ENCODE peak calls at places on chromosomes 2 and 18, in five cellular contexts. G, S, M, L and N are unnamed samples.

GRCh38 chr2:134917958-134918517 is 584 bp upstream of the CCNT2 start:
- DNase-seq in G (no peak), S (no peak), M (no peak), L (peak), N (no peak)

GRCh38 chr2:33525666-33526065 is 49.2 kb downstream of the RASGRP3 start:
- DNase-seq in G (no peak), S (no peak), M (no peak), L (no peak), N (no peak)

GRCh38 chr2:15668611-15669305 is 77.1 kb downstream of the DDX1 start:
- DNase-seq in G (peak), S (no peak), M (peak), L (peak), N (peak)

GRCh38 chr2:36058953-36059352 is 296.6 kb upstream of the CRIM1 start:
- DNase-seq in G (no peak), S (no peak), M (no peak), L (peak), N (no peak)

GRCh38 chr2:189370719-189371118 is 70.6 kb upstream of the WDR75 start:
- DNase-seq in G (no peak), S (no peak), M (peak), L (peak), N (peak)

GRCh38 chr2:233422050-233422639 is 67.9 kb downstream of the DGKD start:
- DNase-seq in G (peak), S (no peak), M (peak), L (no peak), N (no peak)

GRCh38 chr2:96788393-96789244 is 27.4 kb upstream of the CNNM3 start:
- DNase-seq in G (peak), S (no peak), M (peak), L (no peak), N (peak)

GRCh38 chr18:33579868-33580205 is 1.8 kb downstream of the ASXL3 start:
- DNase-seq in G (no peak), S (no peak), M (no peak), L (no peak), N (no peak)

GRCh38 chr2:238449909-238450417 is 23.2 kb downstream of the ASB1 start:
- DNase-seq in G (peak), S (no peak), M (peak), L (no peak), N (no peak)

GRCh38 chr2:216632321-216632951 is 784 bp upstream of the IGFBP2 start:
- DNase-seq in G (no peak), S (no peak), M (no peak), L (no peak), N (no peak)

GRCh38 chr2:25257931-25258771 is 83.6 kb downstream of the DNMT3A start:
- DNase-seq in G (no peak), S (no peak), M (no peak), L (no peak), N (no peak)

GRCh38 chr2:11784747-11785610 is 38.5 kb downstream of the LPIN1 start:
- DNase-seq in G (peak), S (no peak), M (peak), L (peak), N (peak)

GRCh38 chr2:14074691-14075090 is 557.8 kb upstream of the LRATD1 start:
- DNase-seq in G (no peak), S (no peak), M (no peak), L (no peak), N (no peak)

GRCh38 chr18:2656237-2657042 is 914 bp downstream of the SMCHD1 start:
- DNase-seq in G (peak), S (no peak), M (peak), L (peak), N (no peak)

GRCh38 chr2:55311444-55311870 is 42.4 kb upstream of the MTIF2 start:
- DNase-seq in G (no peak), S (no peak), M (peak), L (peak), N (peak)

GRCh38 chr18:28267878-28268625 is 91.1 kb upstream of the CDH2 start:
- DNase-seq in G (no peak), S (no peak), M (peak), L (peak), N (peak)

GRCh38 chr18:30280861-30281470 is 761.6 kb downstream of the DSC3 start:
- DNase-seq in G (peak), S (peak), M (peak), L (peak), N (peak)

GRCh38 chr2:209613941-209614340 is 157.7 kb upstream of the UNC80 start:
- DNase-seq in G (no peak), S (no peak), M (no peak), L (no peak), N (no peak)

GRCh38 chr2:232369126-232369955 is 9.2 kb upstream of the ALPP start:
- DNase-seq in G (peak), S (no peak), M (no peak), L (no peak), N (no peak)

GRCh38 chr2:232367016-232367415 is 11.5 kb upstream of the ALPP start:
- DNase-seq in G (no peak), S (no peak), M (no peak), L (no peak), N (no peak)

GRCh38 chr2:232368311-232368731 is 10.2 kb upstream of the ALPP start:
- DNase-seq in G (peak), S (no peak), M (no peak), L (no peak), N (no peak)

GRCh38 chr2:232365621-232366321 is 12.8 kb upstream of the ALPP start:
- DNase-seq in G (peak), S (peak), M (peak), L (no peak), N (peak)

GRCh38 chr2:232367591-232368233 is 10.8 kb upstream of the ALPP start:
- DNase-seq in G (no peak), S (no peak), M (no peak), L (no peak), N (no peak)
- TF ChIP-seq CTCF in G (peak), S (peak), M (peak), L (peak), N (peak)

GRCh38 chr2:127408807-127409099 is 9.5 kb upstream of the PROC start:
- DNase-seq in G (no peak), S (no peak), M (no peak), L (no peak), N (no peak)
- H3K4me3 ChIP-seq in G (peak), S (no peak), M (no peak), L (no peak), N (no peak)

GRCh38 chr2:10039658-10040410 is 3.5 kb upstream of the KLF11 start:
- DNase-seq in G (no peak), S (no peak), M (no peak), L (no peak), N (no peak)
- TF ChIP-seq CTCF in G (no peak), S (no peak), M (no peak), L (no peak), N (no peak)

GRCh38 chr2:235669983-235670962 is 176.4 kb downstream of the AGAP1 start:
- DNase-seq in G (peak), S (no peak), M (peak), L (peak), N (peak)
- H3K4me3 ChIP-seq in G (peak), S (peak), M (peak), L (peak), N (peak)

GRCh38 chr18:11522992-11523391 is 86.4 kb upstream of the SLC35G4 start:
- DNase-seq in G (no peak), S (no peak), M (peak), L (peak), N (peak)

GRCh38 chr18:11521853-11522252 is 87.5 kb upstream of the SLC35G4 start:
- DNase-seq in G (no peak), S (no peak), M (no peak), L (no peak), N (peak)

GRCh38 chr18:11520536-11520935 is 88.9 kb upstream of the SLC35G4 start:
- DNase-seq in G (no peak), S (no peak), M (no peak), L (no peak), N (peak)

GRCh38 chr18:11516988-11517630 is 92.3 kb upstream of the SLC35G4 start:
- DNase-seq in G (peak), S (no peak), M (no peak), L (no peak), N (no peak)

GRCh38 chr18:11518788-11519685 is 90.4 kb upstream of the SLC35G4 start:
- DNase-seq in G (peak), S (peak), M (peak), L (peak), N (peak)
- TF ChIP-seq CTCF in G (peak), S (peak), M (peak), L (peak), N (peak)